ENCODE peak calls at places on chromosomes 16 and 17, in five cellular contexts. J is HFF-Myc, E is endothelial cell, Q is OCI-LY7, F is fibroblast of mammary gland. Y is an unnamed sample.

GRCh38 chr17:40190197-40191021 is 13.1 kb downstream of the RAPGEFL1 start:
- DNase-seq in J (no peak), E (peak; percentile 61), Q (peak; percentile 64), F (no peak), Y (peak; percentile 94)

GRCh38 chr17:58808609-58809563 is 53.2 kb downstream of the PPM1E start:
- DNase-seq in J (no peak), E (no peak), Q (no peak), F (no peak), Y (no peak)

GRCh38 chr17:74274703-74275340 is 788 bp downstream of the DNAI2 start:
- DNase-seq in J (no peak), E (no peak), Q (peak; percentile 20), F (no peak), Y (no peak)

GRCh38 chr16:81625544-81626152 is 153.4 kb upstream of the PLCG2 start:
- DNase-seq in J (no peak), E (no peak), Q (no peak), F (peak; percentile 29), Y (no peak)

GRCh38 chr16:10754941-10755340 is 11.3 kb downstream of the NUBP1 start:
- DNase-seq in J (no peak), E (no peak), Q (no peak), F (peak; percentile 75), Y (no peak)

GRCh38 chr17:76716146-76716833 is 5.5 kb upstream of the MXRA7 start:
- DNase-seq in J (peak; percentile 56), E (no peak), Q (no peak), F (peak; percentile 100), Y (no peak)

GRCh38 chr16:20849587-20850390 is 43.5 kb downstream of the REXO5 start:
- DNase-seq in J (peak; percentile 50), E (peak; percentile 76), Q (peak; percentile 56), F (peak; percentile 73), Y (peak; percentile 89)

GRCh38 chr16:70760221-70760620 is 40.7 kb downstream of the VAC14 start:
- DNase-seq in J (no peak), E (no peak), Q (no peak), F (peak; percentile 28), Y (no peak)

GRCh38 chr16:67666538-67667433 is at the start of the genes C16orf86 and ENKD1:
- DNase-seq in J (no peak), E (peak; percentile 87), Q (peak; percentile 89), F (peak; percentile 64), Y (peak; percentile 94)

GRCh38 chr16:3444032-3444388 is 530 bp downstream of the NAA60 start:
- DNase-seq in J (no peak), E (peak; percentile 48), Q (peak; percentile 51), F (peak; percentile 85), Y (peak; percentile 67)

GRCh38 chr17:74671031-74671771 is 41.5 kb downstream of the CD300LF start:
- DNase-seq in J (peak; percentile 40), E (peak; percentile 94), Q (no peak), F (peak; percentile 68), Y (peak; percentile 100)

GRCh38 chr16:46650224-46650623 is 29.0 kb upstream of the SHCBP1 start:
- DNase-seq in J (peak; percentile 32), E (no peak), Q (no peak), F (peak; percentile 97), Y (no peak)

GRCh38 chr16:63787014-63787413 is 1334.8 kb downstream of the CDH11 start:
- DNase-seq in J (no peak), E (no peak), Q (peak; percentile 27), F (peak; percentile 21), Y (no peak)

GRCh38 chr16:85897384-85897783 is 1.6 kb upstream of the IRF8 start:
- DNase-seq in J (no peak), E (no peak), Q (peak; percentile 46), F (no peak), Y (no peak)
- TF ChIP-seq CTCF in J (no peak), E (no peak), Q (peak; percentile 69), F (no peak), Y (no peak)

DNA sequence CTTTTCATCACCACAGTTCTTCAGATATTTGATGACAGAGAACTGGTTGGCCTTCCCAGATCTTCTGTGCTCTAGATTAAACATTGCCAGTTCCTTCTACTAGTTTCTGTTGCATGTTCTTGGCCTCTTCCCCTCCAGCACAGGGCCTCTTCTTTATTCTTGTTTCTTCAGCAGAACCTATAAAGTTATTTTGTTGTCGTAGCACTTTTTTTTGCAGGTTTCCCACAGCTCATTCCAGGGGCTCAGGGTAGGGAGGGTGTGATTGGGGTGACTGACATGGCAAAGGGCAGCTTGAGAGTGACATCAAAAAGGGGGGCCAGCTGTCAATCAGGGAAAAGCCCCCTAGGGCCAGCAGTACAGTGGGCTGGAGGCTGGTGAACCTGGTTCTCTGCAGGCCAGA is 9.4 kb downstream of the CHD9 start:
- DNase-seq in J (no peak), E (no peak), Q (no peak), F (no peak), Y (no peak)
- TF ChIP-seq CTCF in J (no peak), E (no peak), Q (no peak), F (no peak), Y (no peak)

GRCh38 chr17:6046431-6046830 is 23.7 kb upstream of the WSCD1 start:
- DNase-seq in J (no peak), E (no peak), Q (no peak), F (no peak), Y (no peak)

GRCh38 chr17:6047966-6048365 is 22.2 kb upstream of the WSCD1 start:
- DNase-seq in J (no peak), E (no peak), Q (no peak), F (no peak), Y (no peak)

GRCh38 chr17:6044261-6044660 is 25.9 kb upstream of the WSCD1 start:
- DNase-seq in J (no peak), E (no peak), Q (no peak), F (no peak), Y (no peak)

GRCh38 chr17:6043405-6043804 is 26.8 kb upstream of the WSCD1 start:
- DNase-seq in J (no peak), E (no peak), Q (no peak), F (no peak), Y (no peak)

DNA sequence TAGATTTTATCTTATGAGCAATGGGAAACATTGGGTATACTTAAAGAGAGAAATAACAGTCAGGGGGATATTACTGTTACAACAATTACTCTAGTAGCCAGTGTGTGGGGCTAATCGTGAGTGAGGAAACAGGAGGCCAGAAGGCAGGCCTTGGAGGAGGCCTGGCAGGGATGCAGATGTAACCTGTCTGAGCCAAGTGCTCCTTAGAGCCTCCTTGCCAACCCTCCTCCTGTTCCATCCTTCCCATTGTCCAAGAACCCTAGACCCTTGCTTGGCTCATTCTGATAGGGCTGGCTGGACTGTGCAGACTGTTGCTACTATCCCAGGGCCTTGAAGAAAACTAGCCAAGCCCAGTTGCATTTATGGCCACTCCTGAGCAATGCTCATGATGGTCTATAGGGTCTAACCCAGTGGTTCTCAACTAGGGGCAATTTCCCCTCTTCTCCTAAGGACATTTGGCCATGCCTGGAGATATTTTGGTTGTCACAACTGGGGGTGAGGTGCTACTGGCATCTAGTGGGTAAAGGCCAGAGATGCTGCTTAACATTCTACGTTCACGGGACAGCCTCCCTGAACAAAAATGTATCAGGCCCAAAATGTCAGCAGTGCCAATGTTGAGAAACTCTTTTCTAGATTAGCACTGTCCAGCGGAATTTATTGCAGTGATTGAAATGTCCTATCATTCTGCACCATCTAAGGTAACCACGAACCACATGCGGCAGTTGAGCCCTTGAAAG is 24.4 kb upstream of the WSCD1 start:
- DNase-seq in J (no peak), E (no peak), Q (no peak), F (no peak), Y (no peak)
- TF ChIP-seq CTCF in J (no peak), E (no peak), Q (no peak), F (no peak), Y (peak; percentile 61)

DNA sequence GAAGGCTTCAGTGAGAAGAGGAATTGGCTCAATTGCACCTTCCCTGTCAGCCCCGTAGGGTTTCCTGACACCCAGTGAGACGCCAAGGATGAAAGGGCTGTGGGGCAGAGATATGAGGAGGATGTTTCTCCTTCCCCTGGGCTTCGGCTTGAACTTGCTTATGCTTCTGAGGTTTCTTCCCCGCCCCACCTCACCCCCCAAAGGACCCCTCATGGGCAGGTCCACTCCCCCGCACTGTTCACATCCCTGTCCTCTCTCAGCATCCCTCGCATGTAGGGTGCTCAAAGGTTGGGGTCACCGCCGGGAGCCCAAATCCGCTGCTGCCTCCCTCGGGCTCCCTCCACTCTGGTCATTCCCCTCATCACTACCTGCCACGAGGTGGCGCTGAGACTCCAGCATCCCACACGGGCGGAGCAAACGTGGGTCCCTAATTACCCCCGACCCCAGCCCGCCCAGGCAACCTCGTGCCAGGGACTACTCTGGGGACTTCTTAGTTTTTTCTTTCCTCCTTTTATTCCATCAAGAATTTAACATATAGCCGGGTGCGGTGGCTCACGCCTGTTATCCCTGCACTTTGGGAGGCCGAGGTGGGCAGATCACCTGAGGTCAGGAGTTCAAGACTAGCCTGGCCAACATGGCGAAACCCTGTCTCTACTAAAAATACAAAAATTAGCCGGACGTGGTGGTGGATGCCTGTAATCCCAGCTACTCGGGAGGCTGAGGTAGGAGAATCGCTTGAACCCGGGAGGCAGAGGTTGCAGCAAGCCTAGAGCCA is 3.3 kb upstream of the TRARG1 start:
- DNase-seq in J (no peak), E (peak; percentile 83), Q (peak; percentile 69), F (peak; percentile 30), Y (peak; percentile 96)
- TF ChIP-seq CTCF in J (peak; percentile 73), E (peak; percentile 68), Q (peak; percentile 87), F (peak; percentile 80), Y (peak; percentile 94)

DNA sequence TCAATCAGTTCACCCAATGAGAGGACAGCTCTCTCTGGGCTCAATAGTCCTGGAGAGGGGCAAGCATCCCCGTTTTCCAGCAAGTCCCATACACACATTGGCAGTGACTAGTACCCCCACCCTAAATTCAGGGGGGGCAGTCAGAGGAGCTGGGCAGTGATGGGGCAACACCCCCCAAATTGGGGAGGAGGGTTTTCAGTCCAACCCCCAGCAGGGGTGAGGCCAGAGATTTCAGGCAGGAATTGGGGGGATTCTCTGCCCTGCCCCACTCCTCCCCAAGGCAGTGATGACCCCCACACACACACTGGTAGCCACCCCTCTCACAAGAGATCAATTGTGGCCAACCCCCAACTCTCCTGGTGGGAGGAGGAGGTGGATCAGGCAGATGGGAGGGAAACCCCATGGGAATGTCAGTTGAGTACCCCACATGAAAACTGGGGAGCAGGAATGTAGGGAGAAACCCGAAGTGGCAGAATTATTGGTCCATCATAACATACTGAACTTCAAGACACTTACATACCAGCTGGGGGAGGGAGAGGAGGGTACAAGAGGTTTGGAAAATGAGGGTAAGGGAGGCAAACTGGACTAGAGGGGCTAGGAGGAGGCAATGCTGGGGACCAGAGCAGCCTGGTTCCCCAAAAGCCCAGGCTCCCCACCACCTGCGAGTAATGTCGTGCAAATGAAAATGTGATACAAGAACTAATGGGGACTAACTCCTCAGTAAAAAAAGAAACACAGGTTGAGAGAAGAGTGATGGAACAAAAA is 3.1 kb downstream of the VAMP2 start:
- DNase-seq in J (no peak), E (no peak), Q (no peak), F (no peak), Y (no peak)
- TF ChIP-seq CTCF in J (no peak), E (no peak), Q (no peak), F (no peak), Y (no peak)

GRCh38 chr17:28366605-28367004 is 1.6 kb upstream of the SEBOX start:
- DNase-seq in J (no peak), E (no peak), Q (peak; percentile 25), F (no peak), Y (peak; percentile 64)
- TF ChIP-seq CTCF in J (no peak), E (no peak), Q (peak; percentile 53), F (peak; percentile 1), Y (peak; percentile 38)

GRCh38 chr17:79925242-79925957 is 86.2 kb upstream of the CBX4 start:
- DNase-seq in J (no peak), E (no peak), Q (no peak), F (no peak), Y (peak; percentile 78)
- TF ChIP-seq CTCF in J (no peak), E (no peak), Q (no peak), F (no peak), Y (no peak)